ENCODE peak calls at places on chromosomes 12 and 14, in four cellular contexts. C is H9, Y is choroid plexus epithelial cell, J is breast epithelium. H is an unnamed sample.

GRCh38 chr12:851913-852312 is 97.6 kb downstream of the RAD52 start:
- DNase-seq in C (no peak), Y (peak), J (no peak), H (no peak)

GRCh38 chr12:66288121-66288520 is 14.2 kb upstream of the HELB start:
- DNase-seq in C (no peak), Y (no peak), J (no peak), H (no peak)

GRCh38 chr14:88045705-88046104 is 40.8 kb downstream of the GPR65 start:
- DNase-seq in C (no peak), Y (no peak), J (peak), H (no peak)

GRCh38 chr14:46344327-46344937 is 307.1 kb downstream of the RPL10L start:
- DNase-seq in C (peak), Y (peak), J (no peak), H (no peak)

GRCh38 chr12:85445060-85445938 is 165.3 kb downstream of the ALX1 start:
- DNase-seq in C (no peak), Y (no peak), J (no peak), H (no peak)

GRCh38 chr12:105725054-105725453 is 394.6 kb downstream of the C12orf75 start:
- DNase-seq in C (no peak), Y (no peak), J (no peak), H (no peak)

GRCh38 chr14:29489911-29490310 is 437.7 kb downstream of the PRKD1 start:
- DNase-seq in C (no peak), Y (no peak), J (no peak), H (no peak)

GRCh38 chr14:24943024-24943423 is 106.9 kb downstream of the STXBP6 start:
- DNase-seq in C (peak), Y (no peak), J (no peak), H (no peak)

GRCh38 chr14:89498836-89499235 is 81.8 kb upstream of the FOXN3 start:
- DNase-seq in C (no peak), Y (no peak), J (no peak), H (no peak)

GRCh38 chr12:113473942-113474341 is 2.3 kb upstream of the LHX5 start:
- DNase-seq in C (peak), Y (no peak), J (no peak), H (no peak)

GRCh38 chr12:58285551-58285950 is 344.2 kb downstream of the ATP23 start:
- DNase-seq in C (peak), Y (no peak), J (no peak), H (no peak)

GRCh38 chr12:50110762-50111416 is 1.1 kb upstream of the COX14 start:
- DNase-seq in C (peak), Y (peak), J (peak), H (no peak)

GRCh38 chr12:120453977-120454376 is 7.7 kb downstream of the GATC start:
- DNase-seq in C (no peak), Y (peak), J (no peak), H (no peak)

GRCh38 chr12:76883151-76883550 is 4.3 kb upstream of the CSRP2 start:
- DNase-seq in C (no peak), Y (peak), J (no peak), H (no peak)

GRCh38 chr12:5487971-5488955 is 56.4 kb downstream of the NTF3 start:
- DNase-seq in C (no peak), Y (no peak), J (no peak), H (no peak)

GRCh38 chr12:99390707-99391106 is 256.8 kb upstream of the GARIN6 start:
- DNase-seq in C (peak), Y (no peak), J (no peak), H (no peak)

GRCh38 chr14:61638595-61639391 is 56.5 kb upstream of the HIF1A start:
- DNase-seq in C (no peak), Y (peak), J (no peak), H (no peak)
- TF ChIP-seq CTCF in C (no peak), Y (no peak), J (no peak), H (no peak)

GRCh38 chr14:58305730-58306129 is 7.4 kb downstream of the ARID4A start:
- DNase-seq in C (no peak), Y (no peak), J (no peak), H (no peak)
- TF ChIP-seq CTCF in C (no peak), Y (no peak), J (no peak), H (no peak)

DNA sequence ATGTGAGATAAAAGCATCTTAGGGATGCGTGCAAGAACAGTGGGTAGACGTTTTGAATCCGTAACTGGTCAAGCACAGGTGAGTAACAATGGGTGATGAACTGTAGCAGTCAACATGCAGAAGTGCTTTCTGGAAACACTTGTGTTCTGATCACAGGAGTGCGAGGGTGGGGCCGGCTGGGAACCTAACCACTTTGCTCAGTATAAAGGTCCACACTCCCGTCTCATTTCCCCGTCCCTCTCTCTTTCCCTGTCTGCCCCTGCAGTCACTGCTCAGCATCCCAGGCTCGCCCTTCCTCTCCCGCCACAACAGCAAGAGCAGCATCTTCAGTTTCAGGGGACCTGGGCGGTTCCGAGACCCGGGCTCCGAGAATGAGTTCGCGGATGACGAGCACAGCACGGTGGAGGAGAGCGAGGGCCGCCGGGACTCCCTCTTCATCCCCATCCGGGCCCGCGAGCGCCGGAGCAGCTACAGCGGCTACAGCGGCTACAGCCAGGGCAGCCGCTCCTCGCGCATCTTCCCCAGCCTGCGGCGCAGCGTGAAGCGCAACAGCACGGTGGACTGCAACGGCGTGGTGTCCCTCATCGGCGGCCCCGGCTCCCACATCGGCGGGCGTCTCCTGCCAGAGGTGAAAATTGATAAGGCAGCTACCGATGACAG is 127.1 kb downstream of the FIGNL2 start:
- DNase-seq in C (peak), Y (peak), J (no peak), H (no peak)
- TF ChIP-seq CTCF in C (no peak), Y (peak), J (no peak), H (no peak)

GRCh38 chr14:33968722-33969121 is 17.8 kb upstream of the EGLN3 start:
- DNase-seq in C (no peak), Y (no peak), J (no peak), H (no peak)

GRCh38 chr14:33967138-33967537 is 16.3 kb upstream of the EGLN3 start:
- DNase-seq in C (no peak), Y (peak), J (no peak), H (no peak)

GRCh38 chr14:33964599-33965317 is 13.9 kb upstream of the EGLN3 start:
- DNase-seq in C (no peak), Y (no peak), J (no peak), H (no peak)

GRCh38 chr14:33962016-33962415 is 11.1 kb upstream of the EGLN3 start:
- DNase-seq in C (no peak), Y (no peak), J (no peak), H (no peak)

GRCh38 chr14:33966276-33966675 is 15.4 kb upstream of the EGLN3 start:
- DNase-seq in C (no peak), Y (no peak), J (no peak), H (no peak)
- TF ChIP-seq CTCF in C (no peak), Y (no peak), J (no peak), H (no peak)

DNA sequence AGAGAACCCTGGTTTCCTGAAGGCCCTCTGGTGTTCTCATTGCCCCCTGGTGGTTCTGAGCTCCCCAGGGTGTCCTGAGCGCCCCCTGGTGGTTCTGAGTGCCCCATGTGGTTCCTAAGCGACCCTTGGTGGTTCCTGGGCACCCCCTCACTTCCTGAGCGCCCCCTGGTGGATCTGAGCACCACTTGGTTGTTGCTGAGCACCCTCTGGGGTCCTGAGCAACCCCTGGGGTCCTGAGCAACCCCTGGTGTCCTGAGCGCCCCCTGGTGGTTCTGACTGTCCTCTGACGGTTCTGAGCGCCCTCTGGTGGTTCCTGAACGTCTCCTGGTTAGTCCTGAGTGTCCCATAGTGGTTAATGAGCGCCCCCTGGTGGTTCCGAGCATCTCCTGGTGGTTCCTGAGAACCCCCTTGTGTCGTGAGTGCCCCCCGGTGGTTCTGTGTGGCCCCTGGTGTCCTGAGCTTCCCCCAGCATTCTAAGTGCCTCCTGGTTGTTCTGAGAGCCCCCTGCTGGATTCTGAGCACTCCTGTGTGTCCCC is 568.3 kb downstream of the TMEM121 start:
- DNase-seq in C (no peak), Y (no peak), J (no peak), H (no peak)
- TF ChIP-seq CTCF in C (peak), Y (no peak), J (peak), H (peak)

DNA sequence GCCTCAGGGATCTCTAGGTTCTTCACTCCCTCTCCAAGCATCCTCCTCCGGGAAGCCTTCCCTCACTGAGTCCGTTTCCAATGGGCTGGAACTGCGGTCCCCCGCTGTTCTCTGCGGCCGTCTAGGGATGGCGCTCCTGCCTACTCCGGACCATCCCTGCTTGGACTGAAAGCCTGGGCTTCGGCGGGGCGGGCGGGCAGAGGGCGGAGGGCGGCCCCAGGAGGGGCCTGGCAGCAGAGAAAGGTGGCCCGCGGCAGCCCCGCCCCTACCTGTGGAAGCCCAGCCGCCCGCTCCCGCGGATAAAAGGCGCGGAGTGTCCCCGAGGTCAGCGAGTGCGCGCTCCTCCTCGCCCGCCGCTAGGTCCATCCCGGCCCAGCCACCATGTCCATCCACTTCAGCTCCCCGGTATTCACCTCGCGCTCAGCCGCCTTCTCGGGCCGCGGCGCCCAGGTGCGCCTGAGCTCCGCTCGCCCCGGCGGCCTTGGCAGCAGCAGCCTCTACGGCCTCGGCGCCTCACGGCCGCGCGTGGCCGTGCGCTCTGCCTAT is at the start of gene KRT7:
- DNase-seq in C (peak), Y (no peak), J (peak), H (no peak)
- TF ChIP-seq CTCF in C (no peak), Y (peak), J (no peak), H (no peak)

GRCh38 chr12:94059394-94060368 is 88.7 kb upstream of the PLXNC1 start:
- DNase-seq in C (no peak), Y (no peak), J (peak), H (no peak)
- TF ChIP-seq CTCF in C (no peak), Y (no peak), J (no peak), H (no peak)

DNA sequence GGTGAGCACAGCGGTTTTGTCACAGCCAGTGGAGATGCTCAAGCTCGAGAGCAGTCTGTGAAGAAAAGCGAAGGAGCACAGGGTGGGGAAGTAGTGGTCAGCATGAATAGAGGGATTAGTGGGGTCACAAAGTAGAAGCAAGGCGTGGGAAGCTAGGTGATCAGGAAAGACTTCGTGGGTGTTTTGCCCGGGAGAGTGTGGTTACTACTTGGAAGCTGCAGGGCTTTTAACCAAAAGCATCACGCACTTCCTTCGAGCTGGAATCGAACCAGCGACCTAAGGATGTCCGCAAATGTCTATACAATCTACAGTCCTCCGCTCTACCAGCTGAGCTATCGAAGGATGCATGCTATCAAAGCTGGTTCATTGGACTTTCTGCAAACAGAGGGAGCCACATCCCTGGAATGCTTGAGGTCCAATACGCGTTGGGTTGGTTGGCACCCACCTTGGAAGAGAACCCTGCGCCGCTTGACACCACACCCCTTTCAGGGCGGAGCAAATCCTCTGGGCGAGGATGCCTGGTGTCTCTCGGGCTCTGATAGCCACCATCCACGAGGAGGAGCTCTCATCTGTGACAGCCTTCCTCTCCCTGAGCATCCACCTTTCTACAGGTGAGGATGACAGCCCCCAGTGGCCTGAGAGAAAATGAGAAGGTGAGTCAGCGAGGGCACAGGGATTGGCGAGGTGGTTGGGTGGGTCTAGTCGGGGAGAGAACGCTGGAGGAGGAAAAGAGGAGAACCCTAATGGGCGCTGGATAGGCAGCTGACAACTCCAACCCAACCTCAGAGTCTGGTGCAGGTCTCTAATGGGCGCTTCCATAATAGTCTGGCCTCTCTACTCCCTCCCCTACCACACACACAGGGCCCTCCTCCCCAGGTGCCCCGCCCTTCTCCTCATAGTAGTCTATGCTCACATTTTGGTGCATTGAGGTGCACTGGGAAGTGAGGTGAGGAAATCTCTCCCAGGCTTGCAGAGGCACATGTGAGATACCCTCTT is 16.0 kb upstream of the OR6S1 start:
- DNase-seq in C (peak), Y (peak), J (no peak), H (no peak)
- TF ChIP-seq CTCF in C (peak), Y (peak), J (no peak), H (no peak)

H was measured in type B pancreatic cell.